ENCODE peak calls at places on chromosome 5, in four cellular contexts. One of them, this sample, is unnamed.

GRCh38 chr5:133438487-133438886 is 173.9 kb downstream of the FSTL4 start:
- DNase-seq in CD4-positive, alpha-beta memory T cell: no peak
- DNase-seq in lower lobe of right lung: no peak
- DNase-seq in OCI-LY7: no peak
- DNase-seq in this sample: no peak

GRCh38 chr5:38651806-38652205 is 95.4 kb upstream of the LIFR start:
- DNase-seq in lower lobe of right lung: no peak
- DNase-seq in CD4-positive, alpha-beta memory T cell: no peak
- DNase-seq in OCI-LY7: no peak
- DNase-seq in this sample: peak; percentile 50

GRCh38 chr5:147050172-147050571 is 171.6 kb upstream of the PPP2R2B start:
- DNase-seq in OCI-LY7: no peak
- DNase-seq in CD4-positive, alpha-beta memory T cell: no peak
- DNase-seq in lower lobe of right lung: no peak
- DNase-seq in this sample: no peak

GRCh38 chr5:15500326-15500958 is 462 bp downstream of the FBXL7 start:
- DNase-seq in OCI-LY7: no peak
- DNase-seq in CD4-positive, alpha-beta memory T cell: no peak
- DNase-seq in lower lobe of right lung: peak; percentile 48
- DNase-seq in this sample: peak; percentile 30

GRCh38 chr5:145752534-145752933 is 82.6 kb downstream of the PRELID2 start:
- DNase-seq in CD4-positive, alpha-beta memory T cell: no peak
- DNase-seq in lower lobe of right lung: no peak
- DNase-seq in OCI-LY7: no peak
- DNase-seq in this sample: no peak

GRCh38 chr5:74954919-74955318 is 88.7 kb upstream of the FAM169A start:
- DNase-seq in lower lobe of right lung: no peak
- DNase-seq in OCI-LY7: no peak
- DNase-seq in CD4-positive, alpha-beta memory T cell: no peak
- DNase-seq in this sample: peak; percentile 54

GRCh38 chr5:92909545-92909962 is 671.5 kb downstream of the NR2F1-AS1 start:
- DNase-seq in lower lobe of right lung: no peak
- DNase-seq in CD4-positive, alpha-beta memory T cell: no peak
- DNase-seq in OCI-LY7: peak; percentile 25
- DNase-seq in this sample: peak; percentile 57

GRCh38 chr5:33721491-33722245 is 170.1 kb downstream of the ADAMTS12 start:
- DNase-seq in CD4-positive, alpha-beta memory T cell: no peak
- DNase-seq in OCI-LY7: no peak
- DNase-seq in lower lobe of right lung: no peak
- DNase-seq in this sample: no peak

GRCh38 chr5:27996665-27997064 is 958.3 kb upstream of the CDH9 start:
- DNase-seq in OCI-LY7: no peak
- DNase-seq in CD4-positive, alpha-beta memory T cell: no peak
- DNase-seq in lower lobe of right lung: no peak
- DNase-seq in this sample: no peak

GRCh38 chr5:96714951-96715451 is 52.8 kb downstream of the CAST start:
- DNase-seq in CD4-positive, alpha-beta memory T cell: peak; percentile 78
- DNase-seq in OCI-LY7: peak; percentile 7
- DNase-seq in lower lobe of right lung: peak; percentile 55
- DNase-seq in this sample: peak; percentile 34

GRCh38 chr5:143065996-143066522 is 295.9 kb downstream of the ARHGAP26 start:
- DNase-seq in lower lobe of right lung: no peak
- DNase-seq in OCI-LY7: no peak
- DNase-seq in CD4-positive, alpha-beta memory T cell: no peak
- DNase-seq in this sample: no peak

GRCh38 chr5:80755634-80756033 is 100.9 kb upstream of the DHFR start:
- DNase-seq in lower lobe of right lung: no peak
- DNase-seq in OCI-LY7: peak; percentile 14
- DNase-seq in CD4-positive, alpha-beta memory T cell: peak; percentile 45
- DNase-seq in this sample: no peak

GRCh38 chr5:62385136-62385535 is 18.6 kb downstream of the DIMT1 start:
- DNase-seq in OCI-LY7: no peak
- DNase-seq in CD4-positive, alpha-beta memory T cell: no peak
- DNase-seq in lower lobe of right lung: no peak
- DNase-seq in this sample: no peak

GRCh38 chr5:56610093-56610698 is 205.2 kb upstream of the MAP3K1 start:
- DNase-seq in CD4-positive, alpha-beta memory T cell: no peak
- DNase-seq in lower lobe of right lung: no peak
- DNase-seq in OCI-LY7: no peak
- DNase-seq in this sample: no peak

GRCh38 chr5:135072357-135073247 is 38.6 kb upstream of the PITX1 start:
- DNase-seq in OCI-LY7: no peak
- DNase-seq in lower lobe of right lung: no peak
- DNase-seq in CD4-positive, alpha-beta memory T cell: no peak
- DNase-seq in this sample: no peak

GRCh38 chr5:488744-489688 is 35.2 kb downstream of the SLC9A3 start:
- DNase-seq in OCI-LY7: no peak
- DNase-seq in CD4-positive, alpha-beta memory T cell: no peak
- DNase-seq in lower lobe of right lung: no peak
- DNase-seq in this sample: peak; percentile 48

GRCh38 chr5:99398946-99399345 is 470.1 kb upstream of the CHD1 start:
- DNase-seq in CD4-positive, alpha-beta memory T cell: no peak
- DNase-seq in lower lobe of right lung: no peak
- DNase-seq in OCI-LY7: no peak
- DNase-seq in this sample: no peak

GRCh38 chr5:68898961-68899471 is 194.8 kb upstream of the SLC30A5 start:
- DNase-seq in OCI-LY7: no peak
- DNase-seq in CD4-positive, alpha-beta memory T cell: no peak
- DNase-seq in lower lobe of right lung: no peak
- DNase-seq in this sample: peak; percentile 85
- H3K4me3 ChIP-seq in OCI-LY7: no peak overlapping the region
- H3K4me3 ChIP-seq in CD4-positive, alpha-beta memory T cell: no peak overlapping the region
- H3K4me3 ChIP-seq in lower lobe of right lung: no peak overlapping the region
- H3K4me3 ChIP-seq in this sample: no peak overlapping the region

GRCh38 chr5:169711826-169712225 is 74.8 kb downstream of the DOCK2 start:
- DNase-seq in CD4-positive, alpha-beta memory T cell: no peak
- DNase-seq in lower lobe of right lung: no peak
- DNase-seq in OCI-LY7: no peak
- DNase-seq in this sample: no peak
- H3K36me3 ChIP-seq in CD4-positive, alpha-beta memory T cell: peaks cover 83% of the 10 kb centered on the region
- H3K36me3 ChIP-seq in lower lobe of right lung: peaks cover 47% of the 10 kb centered on the region
- H3K36me3 ChIP-seq in OCI-LY7: peaks cover 100% of the 10 kb centered on the region
- H3K36me3 ChIP-seq in this sample: no peaks in the 10 kb centered on the region

GRCh38 chr5:2702096-2702879 is 49.2 kb downstream of the IRX2 start:
- DNase-seq in CD4-positive, alpha-beta memory T cell: no peak
- DNase-seq in lower lobe of right lung: no peak
- DNase-seq in OCI-LY7: no peak
- DNase-seq in this sample: no peak

GRCh38 chr5:2701592-2701991 is 49.9 kb downstream of the IRX2 start:
- DNase-seq in lower lobe of right lung: no peak
- DNase-seq in CD4-positive, alpha-beta memory T cell: no peak
- DNase-seq in OCI-LY7: no peak
- DNase-seq in this sample: no peak

GRCh38 chr5:2703615-2704014 is 47.9 kb downstream of the IRX2 start:
- DNase-seq in CD4-positive, alpha-beta memory T cell: no peak
- DNase-seq in lower lobe of right lung: no peak
- DNase-seq in OCI-LY7: no peak
- DNase-seq in this sample: no peak

GRCh38 chr5:2704111-2704510 is 47.4 kb downstream of the IRX2 start:
- DNase-seq in CD4-positive, alpha-beta memory T cell: no peak
- DNase-seq in lower lobe of right lung: no peak
- DNase-seq in OCI-LY7: no peak
- DNase-seq in this sample: no peak

DNA sequence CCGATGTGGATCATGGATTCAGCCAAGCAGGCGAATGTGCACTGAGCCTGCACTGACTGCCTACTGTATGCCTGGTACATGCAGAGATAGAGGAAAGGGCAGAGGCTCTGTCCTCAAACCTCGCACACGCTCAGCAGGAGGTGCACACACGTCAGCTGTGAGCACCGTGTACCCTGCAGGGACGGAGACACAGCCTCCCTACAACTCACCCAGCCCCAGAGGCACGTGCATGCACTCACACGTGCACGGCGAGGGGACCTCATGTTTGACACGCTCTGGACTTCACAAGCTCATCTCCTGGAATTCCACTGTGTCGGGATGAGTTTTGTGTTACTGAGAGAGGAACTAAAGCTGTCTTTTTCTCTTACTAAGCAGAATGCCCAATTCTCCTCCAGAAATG is 48.4 kb downstream of the IRX2 start:
- DNase-seq in OCI-LY7: no peak
- DNase-seq in lower lobe of right lung: no peak
- DNase-seq in CD4-positive, alpha-beta memory T cell: no peak
- DNase-seq in this sample: no peak
- H3K4me1 ChIP-seq in OCI-LY7: no peaks in the 10 kb centered on the region
- H3K4me1 ChIP-seq in lower lobe of right lung: no peaks in the 10 kb centered on the region
- H3K4me1 ChIP-seq in CD4-positive, alpha-beta memory T cell: no peaks in the 10 kb centered on the region
- H3K4me1 ChIP-seq in this sample: no peaks in the 10 kb centered on the region

DNA sequence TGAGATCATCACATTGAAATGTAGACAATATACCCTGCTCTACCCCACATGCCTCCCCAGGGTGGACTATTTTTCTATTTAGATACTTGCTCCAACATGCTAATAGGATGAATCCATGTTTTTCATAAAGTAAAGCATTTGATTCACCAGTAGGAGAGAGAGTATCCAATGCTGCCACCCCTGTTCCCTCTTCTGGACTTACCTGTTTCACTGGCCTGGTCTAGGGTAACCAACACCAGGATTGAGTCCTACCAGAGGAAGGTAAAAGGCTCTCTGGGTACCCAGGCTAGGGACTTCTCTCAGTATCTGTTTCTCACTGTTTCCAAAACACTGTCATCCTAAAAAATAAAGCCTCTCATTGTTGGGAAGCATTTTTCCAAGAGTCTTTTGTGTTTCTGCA is 30.2 kb upstream of the GABRP start:
- DNase-seq in lower lobe of right lung: no peak
- DNase-seq in CD4-positive, alpha-beta memory T cell: no peak
- DNase-seq in OCI-LY7: no peak
- DNase-seq in this sample: no peak
- H3K4me3 ChIP-seq in lower lobe of right lung: no peak overlapping the region
- H3K4me3 ChIP-seq in CD4-positive, alpha-beta memory T cell: no peak overlapping the region
- H3K4me3 ChIP-seq in OCI-LY7: no peak overlapping the region
- H3K4me3 ChIP-seq in this sample: no peak overlapping the region

GRCh38 chr5:5456858-5457257 is 34.4 kb downstream of the ICE1 start:
- DNase-seq in OCI-LY7: no peak
- DNase-seq in CD4-positive, alpha-beta memory T cell: no peak
- DNase-seq in lower lobe of right lung: no peak
- DNase-seq in this sample: no peak

GRCh38 chr5:5464036-5464715 is 41.7 kb downstream of the ICE1 start:
- DNase-seq in CD4-positive, alpha-beta memory T cell: no peak
- DNase-seq in lower lobe of right lung: no peak
- DNase-seq in OCI-LY7: no peak
- DNase-seq in this sample: no peak

GRCh38 chr5:5466227-5466626 is 43.8 kb downstream of the ICE1 start:
- DNase-seq in lower lobe of right lung: no peak
- DNase-seq in OCI-LY7: no peak
- DNase-seq in CD4-positive, alpha-beta memory T cell: no peak
- DNase-seq in this sample: no peak

DNA sequence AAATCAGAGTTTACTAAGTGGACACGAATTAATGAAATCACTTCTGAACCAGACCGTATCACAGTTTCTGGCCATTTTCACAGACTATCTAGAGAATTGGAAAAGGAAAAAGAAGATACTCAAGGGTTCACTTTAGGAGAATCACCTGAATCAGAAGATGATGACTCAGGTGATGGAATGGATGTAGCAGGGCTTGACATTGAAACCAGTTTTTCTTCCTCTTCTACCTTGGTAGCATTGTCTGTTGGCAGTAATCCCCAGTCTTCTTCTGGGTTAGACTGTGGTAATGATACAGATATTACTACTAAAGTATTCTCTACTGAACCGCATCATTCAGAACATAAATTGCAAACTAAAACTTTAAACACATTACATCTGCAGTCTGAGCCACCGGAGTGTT is 38.5 kb downstream of the ICE1 start:
- DNase-seq in CD4-positive, alpha-beta memory T cell: no peak
- DNase-seq in OCI-LY7: no peak
- DNase-seq in lower lobe of right lung: no peak
- DNase-seq in this sample: no peak
- H3K36me3 ChIP-seq in CD4-positive, alpha-beta memory T cell: peaks cover 62% of the 10 kb centered on the region
- H3K36me3 ChIP-seq in OCI-LY7: peaks cover 96% of the 10 kb centered on the region
- H3K36me3 ChIP-seq in lower lobe of right lung: peaks cover 97% of the 10 kb centered on the region
- H3K36me3 ChIP-seq in this sample: peaks cover 60% of the 10 kb centered on the region

DNA sequence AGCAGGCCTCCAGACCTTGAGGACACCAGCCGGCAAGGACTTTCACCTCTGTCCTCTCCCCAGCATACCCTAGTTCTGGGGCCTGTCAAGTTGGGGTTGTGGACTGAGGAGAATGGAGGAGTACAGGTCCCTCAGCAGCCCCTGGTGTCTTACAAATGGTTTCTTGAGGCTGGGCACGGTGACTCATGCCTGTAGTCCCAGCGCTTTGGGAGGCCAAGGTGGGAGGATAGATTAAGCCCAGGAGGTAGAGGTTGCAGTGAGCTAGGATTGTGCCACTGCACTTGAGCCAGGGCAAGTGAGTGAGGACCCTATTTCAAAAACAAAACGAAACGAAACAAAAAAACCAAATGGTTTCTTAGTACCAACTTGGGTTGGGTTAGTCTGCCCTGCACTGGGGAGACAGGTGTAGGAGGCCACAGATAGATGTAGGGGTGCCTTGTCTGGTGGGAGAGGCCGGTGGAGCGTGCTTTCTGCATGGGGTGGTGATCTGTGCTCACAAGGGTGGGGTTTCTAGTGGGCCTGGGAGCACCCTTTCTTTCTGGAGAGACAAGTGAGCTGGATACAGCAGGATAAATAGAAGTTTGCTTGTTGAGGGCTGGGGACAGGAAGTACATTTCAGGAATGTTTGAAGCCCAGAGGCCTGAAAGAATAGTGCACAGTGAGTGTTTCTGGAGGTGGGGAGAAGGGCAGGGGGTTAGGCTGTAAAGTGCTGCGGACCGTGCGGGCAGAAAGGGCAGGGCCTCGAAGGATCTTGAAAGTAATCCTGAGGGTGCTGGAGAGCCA is 37.7 kb upstream of the PSD2 start:
- DNase-seq in lower lobe of right lung: no peak
- DNase-seq in CD4-positive, alpha-beta memory T cell: no peak
- DNase-seq in OCI-LY7: no peak
- DNase-seq in this sample: no peak
- H3K4me1 ChIP-seq in lower lobe of right lung: peaks cover 8% of the 10 kb centered on the region
- H3K4me1 ChIP-seq in CD4-positive, alpha-beta memory T cell: peaks cover 13% of the 10 kb centered on the region
- H3K4me1 ChIP-seq in OCI-LY7: peaks cover 31% of the 10 kb centered on the region
- H3K4me1 ChIP-seq in this sample: peaks cover 15% of the 10 kb centered on the region